ENCODE peak calls at places on chromosomes 3 and 15, in seven cellular contexts. One of them, this sample, is unnamed.

GRCh38 chr3:170037463-170038433 is at the start of gene GPR160:
- DNase-seq in neuronal stem cell: peak; percentile 48
- DNase-seq in IMR-90: peak; percentile 15
- DNase-seq in mesenchymal stem cell: peak; percentile 22
- DNase-seq in mesendoderm: peak; percentile 80
- DNase-seq in H9: peak; percentile 94
- DNase-seq in trophoblast cell: peak; percentile 96
- DNase-seq in this sample: peak; percentile 97

GRCh38 chr15:39509941-39510845 is 70.7 kb upstream of the THBS1 start:
- DNase-seq in mesendoderm: no peak
- DNase-seq in mesenchymal stem cell: no peak
- DNase-seq in IMR-90: peak; percentile 45
- DNase-seq in neuronal stem cell: no peak
- DNase-seq in trophoblast cell: no peak
- DNase-seq in H9: no peak
- DNase-seq in this sample: no peak

GRCh38 chr3:124260206-124260915 is 268.4 kb upstream of the ROPN1 start:
- DNase-seq in neuronal stem cell: no peak
- DNase-seq in mesenchymal stem cell: peak; percentile 93
- DNase-seq in IMR-90: peak; percentile 73
- DNase-seq in trophoblast cell: peak; percentile 14
- DNase-seq in H9: no peak
- DNase-seq in mesendoderm: peak; percentile 40
- DNase-seq in this sample: no peak

GRCh38 chr3:156899951-156900350 is 73.8 kb downstream of the LEKR1 start:
- DNase-seq in mesenchymal stem cell: no peak
- DNase-seq in mesendoderm: peak; percentile 44
- DNase-seq in H9: no peak
- DNase-seq in trophoblast cell: no peak
- DNase-seq in neuronal stem cell: no peak
- DNase-seq in IMR-90: no peak
- DNase-seq in this sample: no peak

GRCh38 chr3:42369304-42369703 is 41.1 kb downstream of the LYZL4 start:
- DNase-seq in mesendoderm: peak; percentile 74
- DNase-seq in IMR-90: no peak
- DNase-seq in trophoblast cell: peak; percentile 4
- DNase-seq in H9: no peak
- DNase-seq in mesenchymal stem cell: no peak
- DNase-seq in neuronal stem cell: peak; percentile 20
- DNase-seq in this sample: no peak

GRCh38 chr15:31318429-31318828 is 8.2 kb upstream of the KLF13 start:
- DNase-seq in mesenchymal stem cell: no peak
- DNase-seq in mesendoderm: no peak
- DNase-seq in neuronal stem cell: no peak
- DNase-seq in trophoblast cell: no peak
- DNase-seq in H9: no peak
- DNase-seq in IMR-90: no peak
- DNase-seq in this sample: no peak

GRCh38 chr3:5006755-5007202 is 27.5 kb downstream of the BHLHE40 start:
- DNase-seq in IMR-90: no peak
- DNase-seq in neuronal stem cell: no peak
- DNase-seq in mesenchymal stem cell: peak; percentile 67
- DNase-seq in trophoblast cell: peak; percentile 57
- DNase-seq in H9: no peak
- DNase-seq in mesendoderm: no peak
- DNase-seq in this sample: no peak

GRCh38 chr3:12194209-12194608 is 35.5 kb upstream of the TIMP4 start:
- DNase-seq in trophoblast cell: peak; percentile 46
- DNase-seq in mesendoderm: no peak
- DNase-seq in IMR-90: peak; percentile 92
- DNase-seq in neuronal stem cell: peak; percentile 5
- DNase-seq in H9: no peak
- DNase-seq in mesenchymal stem cell: peak; percentile 91
- DNase-seq in this sample: no peak

GRCh38 chr15:92074646-92075045 is 221.1 kb downstream of the SLCO3A1 start:
- DNase-seq in mesendoderm: peak; percentile 77
- DNase-seq in mesenchymal stem cell: no peak
- DNase-seq in neuronal stem cell: no peak
- DNase-seq in H9: no peak
- DNase-seq in trophoblast cell: peak; percentile 40
- DNase-seq in IMR-90: peak; percentile 44
- DNase-seq in this sample: no peak

GRCh38 chr3:2823016-2823415 is 287.2 kb downstream of the IL5RA start:
- DNase-seq in mesenchymal stem cell: peak; percentile 52
- DNase-seq in neuronal stem cell: no peak
- DNase-seq in trophoblast cell: no peak
- DNase-seq in IMR-90: no peak
- DNase-seq in mesendoderm: no peak
- DNase-seq in H9: no peak
- DNase-seq in this sample: no peak

GRCh38 chr15:67579164-67579563 is 36.7 kb downstream of the MAP2K5 start:
- DNase-seq in neuronal stem cell: no peak
- DNase-seq in mesenchymal stem cell: no peak
- DNase-seq in trophoblast cell: no peak
- DNase-seq in IMR-90: no peak
- DNase-seq in mesendoderm: no peak
- DNase-seq in H9: no peak
- DNase-seq in this sample: no peak

GRCh38 chr3:32278714-32279113 is 40.2 kb downstream of the CMTM8 start:
- DNase-seq in neuronal stem cell: no peak
- DNase-seq in trophoblast cell: peak; percentile 82
- DNase-seq in IMR-90: peak; percentile 4
- DNase-seq in mesendoderm: no peak
- DNase-seq in mesenchymal stem cell: no peak
- DNase-seq in H9: no peak
- DNase-seq in this sample: no peak

GRCh38 chr3:150235799-150236198 is 172.3 kb upstream of the TSC22D2 start:
- DNase-seq in IMR-90: peak; percentile 91
- DNase-seq in mesenchymal stem cell: peak; percentile 92
- DNase-seq in neuronal stem cell: no peak
- DNase-seq in mesendoderm: no peak
- DNase-seq in trophoblast cell: no peak
- DNase-seq in H9: no peak
- DNase-seq in this sample: no peak

GRCh38 chr3:111619833-111620232 is 24.7 kb upstream of the ZBED2 start:
- DNase-seq in neuronal stem cell: no peak
- DNase-seq in mesenchymal stem cell: no peak
- DNase-seq in mesendoderm: peak; percentile 87
- DNase-seq in IMR-90: peak; percentile 21
- DNase-seq in trophoblast cell: peak; percentile 19
- DNase-seq in H9: no peak
- DNase-seq in this sample: no peak

GRCh38 chr15:85316244-85316934 is 64.0 kb upstream of the AKAP13 start:
- DNase-seq in H9: no peak
- DNase-seq in neuronal stem cell: no peak
- DNase-seq in trophoblast cell: peak; percentile 8
- DNase-seq in IMR-90: peak; percentile 53
- DNase-seq in mesendoderm: no peak
- DNase-seq in mesenchymal stem cell: peak; percentile 91
- DNase-seq in this sample: peak; percentile 22

GRCh38 chr3:123440181-123440580 is 8.7 kb downstream of the ADCY5 start:
- DNase-seq in mesendoderm: no peak
- DNase-seq in mesenchymal stem cell: no peak
- DNase-seq in H9: no peak
- DNase-seq in trophoblast cell: no peak
- DNase-seq in neuronal stem cell: no peak
- DNase-seq in IMR-90: no peak
- DNase-seq in this sample: no peak

GRCh38 chr3:32508731-32509130 is 6.1 kb upstream of the CMTM6 start:
- DNase-seq in neuronal stem cell: no peak
- DNase-seq in H9: no peak
- DNase-seq in mesenchymal stem cell: no peak
- DNase-seq in trophoblast cell: no peak
- DNase-seq in mesendoderm: no peak
- DNase-seq in IMR-90: peak; percentile 37
- DNase-seq in this sample: no peak

GRCh38 chr3:130841357-130841756 is 52.5 kb upstream of the ATP2C1 start:
- DNase-seq in IMR-90: no peak
- DNase-seq in neuronal stem cell: no peak
- DNase-seq in mesenchymal stem cell: no peak
- DNase-seq in mesendoderm: no peak
- DNase-seq in H9: no peak
- DNase-seq in trophoblast cell: no peak
- DNase-seq in this sample: no peak

GRCh38 chr3:156321934-156322333 is 201.6 kb downstream of the KCNAB1 start:
- DNase-seq in mesenchymal stem cell: no peak
- DNase-seq in H9: no peak
- DNase-seq in mesendoderm: no peak
- DNase-seq in neuronal stem cell: no peak
- DNase-seq in IMR-90: no peak
- DNase-seq in trophoblast cell: no peak
- DNase-seq in this sample: no peak

GRCh38 chr15:68201153-68201878 is 3.8 kb downstream of the CALML4 start:
- DNase-seq in trophoblast cell: no peak
- DNase-seq in mesenchymal stem cell: no peak
- DNase-seq in mesendoderm: no peak
- DNase-seq in neuronal stem cell: no peak
- DNase-seq in IMR-90: no peak
- DNase-seq in H9: no peak
- DNase-seq in this sample: peak; percentile 53

GRCh38 chr15:35455201-35455600 is 90.8 kb downstream of the DPH6 start:
- DNase-seq in IMR-90: peak; percentile 77
- DNase-seq in neuronal stem cell: no peak
- DNase-seq in mesendoderm: no peak
- DNase-seq in mesenchymal stem cell: peak; percentile 71
- DNase-seq in trophoblast cell: no peak
- DNase-seq in H9: no peak
- DNase-seq in this sample: no peak

GRCh38 chr3:168870892-168871291 is 775.2 kb upstream of the GOLIM4 start:
- DNase-seq in H9: no peak
- DNase-seq in IMR-90: no peak
- DNase-seq in mesenchymal stem cell: no peak
- DNase-seq in neuronal stem cell: no peak
- DNase-seq in trophoblast cell: no peak
- DNase-seq in mesendoderm: no peak
- DNase-seq in this sample: no peak

DNA sequence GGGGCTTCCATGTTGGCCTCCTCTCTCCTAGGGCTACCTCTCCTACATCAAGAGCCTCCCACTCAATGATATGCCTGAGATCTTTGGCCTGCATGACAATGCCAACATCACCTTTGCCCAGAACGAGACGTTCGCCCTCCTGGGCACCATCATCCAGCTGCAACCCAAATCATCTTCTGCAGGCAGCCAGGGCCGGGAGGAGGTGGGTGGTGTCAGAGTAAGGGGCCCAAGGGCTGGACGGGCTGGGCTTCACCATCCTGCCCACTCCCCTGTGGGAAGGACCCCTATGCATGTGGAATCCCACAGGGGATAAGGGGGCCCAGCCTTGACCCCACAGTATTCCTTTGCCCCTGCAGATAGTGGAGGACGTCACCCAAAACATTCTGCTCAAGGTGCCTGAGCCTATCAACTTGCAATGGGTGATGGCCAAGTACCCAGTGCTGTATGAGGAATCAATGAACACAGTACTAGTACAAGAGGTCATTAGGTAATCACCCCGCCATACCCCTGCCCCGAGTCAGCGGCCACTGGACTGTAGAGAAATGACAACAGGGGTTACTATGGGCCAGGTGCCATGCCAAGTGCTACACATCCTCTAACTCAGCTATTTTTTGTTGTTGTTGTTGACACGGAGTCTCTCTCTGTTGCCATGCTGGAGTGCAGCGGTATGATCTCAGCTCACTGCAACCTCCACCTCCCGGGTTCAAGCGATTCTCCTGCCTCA is 47.1 kb downstream of the SEMA3G start:
- DNase-seq in mesenchymal stem cell: no peak
- DNase-seq in IMR-90: no peak
- DNase-seq in mesendoderm: peak; percentile 17
- DNase-seq in trophoblast cell: no peak
- DNase-seq in H9: no peak
- DNase-seq in neuronal stem cell: no peak
- DNase-seq in this sample: no peak
- H2BK120ac ChIP-seq in mesenchymal stem cell: no peak overlapping the region
- H2BK120ac ChIP-seq in IMR-90: no peak overlapping the region
- H2BK120ac ChIP-seq in mesendoderm: no peak overlapping the region
- H2BK120ac ChIP-seq in trophoblast cell: no peak overlapping the region
- H2BK120ac ChIP-seq in H9: no peak overlapping the region
- H2BK120ac ChIP-seq in neuronal stem cell: no peak overlapping the region
- H2BK120ac ChIP-seq in this sample: no peak overlapping the region

GRCh38 chr3:35335703-35336102 is 303.6 kb upstream of the ARPP21 start:
- DNase-seq in mesenchymal stem cell: no peak
- DNase-seq in neuronal stem cell: no peak
- DNase-seq in mesendoderm: peak; percentile 19
- DNase-seq in trophoblast cell: peak; percentile 43
- DNase-seq in IMR-90: no peak
- DNase-seq in H9: no peak
- DNase-seq in this sample: no peak
- H2BK120ac ChIP-seq in mesenchymal stem cell: no peak overlapping the region
- H2BK120ac ChIP-seq in neuronal stem cell: no peak overlapping the region
- H2BK120ac ChIP-seq in mesendoderm: no peak overlapping the region
- H2BK120ac ChIP-seq in trophoblast cell: no peak overlapping the region
- H2BK120ac ChIP-seq in IMR-90: no peak overlapping the region
- H2BK120ac ChIP-seq in H9: no peak overlapping the region
- H2BK120ac ChIP-seq in this sample: no peak overlapping the region

GRCh38 chr15:76625267-76625666 is 279.9 kb downstream of the SCAPER start:
- DNase-seq in trophoblast cell: peak; percentile 18
- DNase-seq in IMR-90: no peak
- DNase-seq in H9: peak; percentile 58
- DNase-seq in neuronal stem cell: no peak
- DNase-seq in mesenchymal stem cell: no peak
- DNase-seq in mesendoderm: peak; percentile 23
- DNase-seq in this sample: no peak

DNA sequence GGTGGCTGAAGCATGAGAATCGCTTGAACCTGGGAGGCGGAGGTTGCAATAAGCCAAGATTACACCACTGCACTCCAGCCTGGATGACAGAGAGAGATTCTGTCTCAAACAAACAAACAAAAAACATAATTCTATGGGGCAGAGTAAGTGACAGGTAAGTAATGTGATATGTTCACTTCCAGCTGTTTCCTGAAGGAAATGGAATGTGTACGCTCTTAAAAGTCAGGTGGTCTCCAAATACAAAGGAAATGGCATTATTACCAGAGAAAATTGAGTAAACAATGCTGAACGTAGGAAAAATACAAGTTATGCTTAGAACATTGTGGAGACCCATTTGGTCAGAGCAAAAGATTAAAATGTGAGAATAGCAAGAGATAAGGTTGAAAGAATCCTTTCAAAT is 278.5 kb downstream of the SCAPER start:
- DNase-seq in mesendoderm: no peak
- DNase-seq in neuronal stem cell: no peak
- DNase-seq in H9: no peak
- DNase-seq in mesenchymal stem cell: no peak
- DNase-seq in IMR-90: no peak
- DNase-seq in trophoblast cell: no peak
- DNase-seq in this sample: no peak
- H2BK120ac ChIP-seq in mesendoderm: no peak overlapping the region
- H2BK120ac ChIP-seq in neuronal stem cell: no peak overlapping the region
- H2BK120ac ChIP-seq in H9: no peak overlapping the region
- H2BK120ac ChIP-seq in mesenchymal stem cell: no peak overlapping the region
- H2BK120ac ChIP-seq in IMR-90: no peak overlapping the region
- H2BK120ac ChIP-seq in trophoblast cell: no peak overlapping the region
- H2BK120ac ChIP-seq in this sample: no peak overlapping the region

DNA sequence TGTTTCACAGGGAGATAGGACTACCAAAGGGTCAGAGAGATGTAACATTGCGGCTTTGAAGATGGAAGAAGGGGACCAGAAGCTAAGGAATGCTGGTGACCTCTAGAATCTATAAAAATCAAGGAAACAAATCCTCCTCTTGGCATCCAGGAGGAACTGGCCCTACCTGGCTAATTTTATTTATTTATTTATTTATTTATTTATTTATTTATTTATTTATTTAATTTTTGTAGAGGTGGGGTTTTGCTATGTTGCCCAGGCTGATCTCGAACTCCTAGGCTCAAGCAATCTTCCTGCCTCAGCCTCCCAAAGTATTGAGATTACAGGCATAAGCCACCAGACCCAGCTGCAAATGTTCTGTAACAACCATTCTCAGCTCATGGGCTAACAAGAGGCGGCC is 19.7 kb downstream of the MYL3 start:
- DNase-seq in neuronal stem cell: no peak
- DNase-seq in mesendoderm: no peak
- DNase-seq in trophoblast cell: no peak
- DNase-seq in mesenchymal stem cell: no peak
- DNase-seq in H9: no peak
- DNase-seq in IMR-90: no peak
- DNase-seq in this sample: no peak
- H2BK120ac ChIP-seq in neuronal stem cell: no peak overlapping the region
- H2BK120ac ChIP-seq in mesendoderm: no peak overlapping the region
- H2BK120ac ChIP-seq in trophoblast cell: no peak overlapping the region
- H2BK120ac ChIP-seq in mesenchymal stem cell: no peak overlapping the region
- H2BK120ac ChIP-seq in H9: no peak overlapping the region
- H2BK120ac ChIP-seq in IMR-90: no peak overlapping the region
- H2BK120ac ChIP-seq in this sample: no peak overlapping the region

This sample was measured in H1.